ENCODE peak calls at places on chromosomes 5 and 9, in eight cellular contexts. J, X, A, N, S, L, H and O are unnamed samples.

GRCh38 chr5:6819521-6819920 is 106.3 kb downstream of the TENT4A start:
- DNase-seq in J (no peak), X (no peak), A (no peak), N (no peak), S (no peak), L (no peak), H (no peak), O (no peak)

GRCh38 chr9:73054091-73054490 is 97.6 kb upstream of the ANXA1 start:
- DNase-seq in J (no peak), X (no peak), A (no peak), N (no peak), S (no peak), L (no peak), H (no peak), O (no peak)

GRCh38 chr9:125600194-125600593 is 106.8 kb downstream of the MAPKAP1 start:
- DNase-seq in J (no peak), X (no peak), A (no peak), N (no peak), S (no peak), L (no peak), H (no peak), O (no peak)

GRCh38 chr5:88889165-88890069 is 6.4 kb upstream of the MEF2C start:
- DNase-seq in J (peak; percentile 13), X (peak; percentile 22), A (no peak), N (peak; percentile 23), S (no peak), L (no peak), H (no peak), O (no peak)

GRCh38 chr5:39906146-39906545 is 481.4 kb upstream of the DAB2 start:
- DNase-seq in J (no peak), X (no peak), A (no peak), N (no peak), S (peak; percentile 34), L (peak; percentile 60), H (no peak), O (no peak)

GRCh38 chr9:120017971-120018370 is 562.0 kb downstream of the CDK5RAP2 start:
- DNase-seq in J (no peak), X (no peak), A (no peak), N (no peak), S (no peak), L (no peak), H (no peak), O (no peak)

GRCh38 chr5:172641359-172642045 is 439 bp downstream of the NEURL1B start:
- DNase-seq in J (no peak), X (no peak), A (no peak), N (no peak), S (no peak), L (no peak), H (no peak), O (no peak)

GRCh38 chr5:110973510-110973909 is 98.0 kb upstream of the TSLP start:
- DNase-seq in J (no peak), X (no peak), A (no peak), N (no peak), S (no peak), L (no peak), H (no peak), O (no peak)

GRCh38 chr5:98570661-98571181 is 202.7 kb upstream of the RGMB start:
- DNase-seq in J (peak; percentile 84), X (no peak), A (no peak), N (no peak), S (peak; percentile 64), L (peak; percentile 2), H (no peak), O (no peak)

GRCh38 chr9:120755827-120756434 is 37.3 kb downstream of the FBXW2 start:
- DNase-seq in J (peak; percentile 34), X (peak; percentile 63), A (no peak), N (peak; percentile 44), S (peak; percentile 19), L (peak; percentile 35), H (no peak), O (no peak)

GRCh38 chr9:92764988-92765936 is 629 bp upstream of the BICD2 start:
- DNase-seq in J (peak; percentile 96), X (peak; percentile 98), A (peak; percentile 85), N (peak; percentile 97), S (peak; percentile 92), L (peak; percentile 98), H (peak; percentile 93), O (peak; percentile 95)

GRCh38 chr9:8346291-8346690 is 546.7 kb upstream of the DMAC1 start:
- DNase-seq in J (peak; percentile 2), X (no peak), A (no peak), N (no peak), S (peak; percentile 72), L (no peak), H (no peak), O (no peak)

GRCh38 chr9:134670042-134670525 is 28.5 kb downstream of the COL5A1 start:
- DNase-seq in J (peak; percentile 94), X (no peak), A (peak; percentile 48), N (no peak), S (peak; percentile 83), L (peak; percentile 42), H (no peak), O (peak; percentile 31)

GRCh38 chr9:125427556-125427955 is 165.9 kb downstream of the GAPVD1 start:
- DNase-seq in J (no peak), X (no peak), A (no peak), N (no peak), S (no peak), L (no peak), H (no peak), O (no peak)

GRCh38 chr5:37774912-37775483 is 64.8 kb downstream of the GDNF start:
- DNase-seq in J (peak; percentile 31), X (no peak), A (no peak), N (no peak), S (no peak), L (peak; percentile 32), H (no peak), O (no peak)
- TF ChIP-seq CTCF in J (peak; percentile 54), X (peak; percentile 55), A (peak; percentile 70), N (peak; percentile 14), S (peak; percentile 57), L (peak; percentile 87), H (no peak), O (peak; percentile 59)

DNA sequence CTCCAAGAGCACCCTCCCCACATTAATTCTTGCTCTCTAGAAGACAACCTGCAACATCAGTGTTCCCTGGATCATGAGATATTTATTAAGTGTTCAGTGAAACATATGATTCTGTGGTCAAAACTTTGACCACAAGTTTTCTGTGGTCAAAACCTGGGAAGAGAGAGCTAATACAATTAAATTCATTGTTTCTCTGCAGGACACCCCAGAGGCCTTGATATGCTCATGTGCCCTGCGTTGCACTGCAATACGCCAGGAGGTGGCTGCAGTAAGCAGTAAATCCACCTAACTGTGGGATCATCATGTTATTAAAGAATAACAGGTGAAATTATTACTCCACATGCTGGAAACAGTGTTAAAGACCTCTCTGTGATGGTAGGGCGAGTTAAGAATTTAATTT is 109.3 kb upstream of the SPDL1 start:
- DNase-seq in J (no peak), X (no peak), A (no peak), N (no peak), S (peak; percentile 8), L (peak; percentile 40), H (no peak), O (no peak)
- TF ChIP-seq CTCF in J (no peak), X (no peak), A (no peak), N (no peak), S (no peak), L (no peak), H (no peak), O (no peak)

GRCh38 chr5:36217992-36218391 is 23.7 kb downstream of the NADK2 start:
- DNase-seq in J (no peak), X (no peak), A (no peak), N (no peak), S (no peak), L (no peak), H (no peak), O (no peak)

GRCh38 chr5:36209664-36210063 is 32.1 kb downstream of the NADK2 start:
- DNase-seq in J (peak; percentile 50), X (no peak), A (no peak), N (no peak), S (no peak), L (peak; percentile 31), H (no peak), O (no peak)

GRCh38 chr5:36217591-36217990 is 24.1 kb downstream of the NADK2 start:
- DNase-seq in J (no peak), X (no peak), A (no peak), N (no peak), S (no peak), L (no peak), H (no peak), O (no peak)

GRCh38 chr5:36215910-36216309 is 25.8 kb downstream of the NADK2 start:
- DNase-seq in J (no peak), X (no peak), A (no peak), N (no peak), S (no peak), L (no peak), H (no peak), O (no peak)

DNA sequence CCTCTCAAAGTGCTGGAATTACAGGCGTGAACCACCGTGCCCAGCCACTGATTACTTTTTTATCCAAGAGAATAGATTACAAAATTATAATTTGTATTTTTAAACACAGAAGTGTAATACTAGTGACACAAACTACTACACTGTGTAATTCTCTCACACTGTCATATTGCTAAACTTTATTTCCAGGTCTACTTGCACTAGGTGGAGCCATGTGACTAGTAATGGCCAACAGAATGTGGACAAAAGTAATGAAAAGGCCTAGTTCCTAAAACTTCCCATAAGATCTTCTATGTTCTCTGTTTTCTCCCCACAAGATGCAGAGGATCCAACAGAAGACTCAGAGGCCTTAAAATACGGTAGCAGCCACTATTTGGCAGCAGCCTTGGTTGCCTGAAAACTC is 27.3 kb downstream of the NADK2 start:
- DNase-seq in J (no peak), X (no peak), A (no peak), N (no peak), S (no peak), L (no peak), H (no peak), O (no peak)
- TF ChIP-seq CTCF in J (peak; percentile 30), X (peak; percentile 11), A (no peak), N (no peak), S (no peak), L (no peak), H (no peak), O (no peak)

GRCh38 chr9:2502760-2503159 is 118.8 kb upstream of the VLDLR start:
- DNase-seq in J (peak; percentile 35), X (no peak), A (no peak), N (no peak), S (peak; percentile 32), L (peak; percentile 43), H (no peak), O (no peak)
- TF ChIP-seq CTCF in J (no peak), X (no peak), A (no peak), N (no peak), S (no peak), L (no peak), H (no peak), O (no peak)